ENCODE peak calls at places on chromosomes 13 and 19, in eight cellular contexts. A is HL-60; P is brain microvascular endothelial cell; E is stimulated activated naive CD8-positive, alpha-beta T cell treated with anti-CD3 and anti-CD28 coated beads, Interleukin-15, amount 100 ng/mL, for 72 hours; K is GM04504; O is kidney epithelial cell; S is amniotic stem cell; I is upper lobe of right lung. G is an unnamed sample.

GRCh38 chr13:99467764-99468163 is 33.5 kb upstream of the TM9SF2 start:
- DNase-seq in A (no peak), P (peak; percentile 75), E (no peak), K (no peak), O (peak; percentile 12), S (peak; percentile 3), I (no peak), G (no peak)

GRCh38 chr13:42722883-42723539 is 58.4 kb upstream of the FAM216B start:
- DNase-seq in A (no peak), P (no peak), E (no peak), K (no peak), O (no peak), S (no peak), I (no peak), G (no peak)

GRCh38 chr19:39810424-39810823 is 23.5 kb downstream of the DYRK1B start:
- DNase-seq in A (no peak), P (no peak), E (no peak), K (no peak), O (no peak), S (no peak), I (no peak), G (no peak)

GRCh38 chr13:47437411-47437810 is 540.6 kb upstream of the HTR2A start:
- DNase-seq in A (no peak), P (no peak), E (no peak), K (peak; percentile 29), O (no peak), S (no peak), I (no peak), G (no peak)

GRCh38 chr19:51887522-51888498 is at the start of gene ZNF577:
- DNase-seq in A (peak; percentile 97), P (peak; percentile 91), E (peak; percentile 57), K (peak; percentile 84), O (peak; percentile 55), S (peak; percentile 74), I (peak; percentile 87), G (peak; percentile 91)

GRCh38 chr19:6632002-6632621 is 37.8 kb downstream of the TNFSF14 start:
- DNase-seq in A (peak; percentile 58), P (peak; percentile 64), E (peak; percentile 83), K (peak; percentile 40), O (no peak), S (peak; percentile 46), I (no peak), G (no peak)

GRCh38 chr13:113464476-113464875 is 11.2 kb upstream of the ADPRHL1 start:
- DNase-seq in A (no peak), P (no peak), E (no peak), K (no peak), O (no peak), S (no peak), I (no peak), G (no peak)

GRCh38 chr13:109989155-109989554 is 202.8 kb upstream of the IRS2 start:
- DNase-seq in A (no peak), P (peak; percentile 67), E (no peak), K (no peak), O (no peak), S (no peak), I (no peak), G (no peak)

GRCh38 chr13:53732664-53733063 is 704.1 kb downstream of the OLFM4 start:
- DNase-seq in A (no peak), P (no peak), E (no peak), K (no peak), O (no peak), S (no peak), I (no peak), G (no peak)

GRCh38 chr19:3556978-3557460 is 367 bp downstream of the MFSD12 start:
- DNase-seq in A (no peak), P (no peak), E (peak; percentile 65), K (no peak), O (no peak), S (peak; percentile 24), I (peak; percentile 79), G (peak; percentile 89)

GRCh38 chr19:46972301-46972700 is 47.3 kb upstream of the NPAS1 start:
- DNase-seq in A (no peak), P (no peak), E (no peak), K (peak; percentile 78), O (no peak), S (no peak), I (no peak), G (no peak)

GRCh38 chr19:35466259-35466658 is 18.2 kb downstream of the FFAR2 start:
- DNase-seq in A (no peak), P (no peak), E (no peak), K (no peak), O (no peak), S (no peak), I (no peak), G (no peak)

GRCh38 chr13:24456396-24456795 is 56.2 kb downstream of the PARP4 start:
- DNase-seq in A (no peak), P (no peak), E (no peak), K (no peak), O (no peak), S (no peak), I (no peak), G (no peak)

GRCh38 chr19:1411255-1412191 is 4.1 kb downstream of the DAZAP1 start:
- DNase-seq in A (no peak), P (peak; percentile 24), E (no peak), K (peak; percentile 24), O (no peak), S (no peak), I (no peak), G (no peak)

GRCh38 chr13:29428310-29428991 is 167.0 kb downstream of the SLC7A1 start:
- DNase-seq in A (no peak), P (no peak), E (no peak), K (no peak), O (no peak), S (no peak), I (no peak), G (no peak)

GRCh38 chr13:51534075-51534817 is 50.0 kb upstream of the WDFY2 start:
- DNase-seq in A (no peak), P (no peak), E (peak; percentile 11), K (no peak), O (no peak), S (no peak), I (peak; percentile 69), G (peak; percentile 81)

G was measured in spleen.